ENCODE peak calls at places on chromosomes 2 and 18, in nine cellular contexts. Q, B, L, P, S, Y, X, G and E are unnamed samples.

GRCh38 chr2:240733803-240734495 is 42.3 kb downstream of the AQP12A start:
- DNase-seq in L (no peak), Q (no peak), G (no peak), B (no peak), P (no peak), Y (no peak), X (no peak), S (no peak), E (no peak)

GRCh38 chr18:13447621-13448020 is 229.1 kb downstream of the LDLRAD4 start:
- DNase-seq in P (peak; percentile 62), G (no peak), Y (no peak), B (no peak), L (peak; percentile 58), Q (no peak), X (no peak), S (no peak), E (peak; percentile 27)

GRCh38 chr2:147247749-147248148 is 597.1 kb upstream of the ACVR2A start:
- DNase-seq in X (no peak), Y (no peak), S (no peak), B (no peak), L (no peak), G (no peak), P (no peak), Q (no peak), E (no peak)

GRCh38 chr2:165776013-165776412 is 18.0 kb downstream of the GALNT3 start:
- DNase-seq in G (no peak), S (no peak), Q (no peak), X (no peak), Y (no peak), P (no peak), B (no peak), L (no peak), E (no peak)

GRCh38 chr2:193900292-193900691 is 1705.6 kb upstream of the TMEFF2 start:
- DNase-seq in B (no peak), S (no peak), L (no peak), G (no peak), P (no peak), X (no peak), Q (no peak), Y (no peak), E (no peak)

GRCh38 chr2:120791961-120792295 is 56.3 kb downstream of the GLI2 start:
- DNase-seq in Q (no peak), G (no peak), Y (no peak), B (no peak), S (no peak), X (no peak), P (no peak), L (no peak), E (no peak)

GRCh38 chr2:10536569-10537133 is 88.5 kb upstream of the ODC1 start:
- DNase-seq in Q (no peak), L (no peak), S (no peak), P (no peak), G (no peak), B (no peak), Y (no peak), X (no peak), E (no peak)

GRCh38 chr2:66541646-66542045 is 106.7 kb downstream of the MEIS1 start:
- DNase-seq in L (no peak), G (no peak), Y (no peak), P (no peak), Q (no peak), B (no peak), S (no peak), X (no peak), E (no peak)

GRCh38 chr2:241638063-241638660 is 669 bp downstream of the ATG4B start:
- DNase-seq in S (no peak), Y (no peak), L (no peak), G (no peak), P (peak; percentile 14), B (no peak), Q (no peak), X (no peak), E (no peak)